ENCODE peak calls at places on chromosome 4, in four cellular contexts. J is pancreas, R is B cell, B is fibroblast of lung. N is an unnamed sample.

GRCh38 chr4:7904942-7905341 is 34.7 kb downstream of the AFAP1 start:
- DNase-seq in J (no peak), R (no peak), B (peak; percentile 98), N (no peak)

GRCh38 chr4:140057693-140058092 is 96.3 kb downstream of the MAML3 start:
- DNase-seq in J (no peak), R (peak; percentile 42), B (no peak), N (no peak)

GRCh38 chr4:118972167-118972566 is 83.5 kb downstream of the SYNPO2 start:
- DNase-seq in J (no peak), R (no peak), B (no peak), N (no peak)

GRCh38 chr4:95761441-95761840 is 78.5 kb upstream of the PDHA2 start:
- DNase-seq in J (no peak), R (no peak), B (peak; percentile 40), N (no peak)

GRCh38 chr4:40325406-40326019 is 9.6 kb upstream of the CHRNA9 start:
- DNase-seq in J (no peak), R (peak; percentile 77), B (peak; percentile 81), N (peak; percentile 83)

GRCh38 chr4:148054275-148054674 is 322.4 kb downstream of the ARHGAP10 start:
- DNase-seq in J (no peak), R (no peak), B (no peak), N (no peak)

GRCh38 chr4:8331567-8331955 is 62.0 kb downstream of the HTRA3 start:
- DNase-seq in J (no peak), R (no peak), B (no peak), N (no peak)

GRCh38 chr4:4607336-4608213 is 65.7 kb upstream of the STX18 start:
- DNase-seq in J (no peak), R (no peak), B (no peak), N (no peak)

GRCh38 chr4:41146196-41146595 is 68.1 kb downstream of the APBB2 start:
- DNase-seq in J (no peak), R (no peak), B (no peak), N (no peak)

GRCh38 chr4:170388255-170388654 is 298.5 kb upstream of the AADAT start:
- DNase-seq in J (no peak), R (no peak), B (no peak), N (no peak)

GRCh38 chr4:76697129-76697803 is 200.7 kb downstream of the SOWAHB start:
- DNase-seq in J (no peak), R (no peak), B (no peak), N (no peak)

DNA sequence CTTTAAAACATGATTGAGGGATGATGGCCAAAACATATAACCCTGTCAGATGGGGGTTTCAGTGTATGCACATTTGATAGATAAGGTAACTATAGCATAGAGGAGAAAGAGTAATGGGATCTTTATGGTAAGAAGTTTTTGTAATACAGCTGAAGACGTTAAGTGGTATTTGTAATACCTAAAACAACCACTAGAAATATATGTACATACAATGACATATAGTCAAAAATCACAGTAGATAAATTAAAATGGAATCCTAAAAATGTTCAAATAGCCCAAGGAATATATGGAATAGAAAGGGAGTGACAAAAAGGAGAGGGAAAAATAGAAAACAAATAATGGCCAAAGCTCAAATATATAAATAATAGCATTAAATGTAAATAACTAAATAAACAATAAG is 371.3 kb upstream of the FSTL5 start:
- DNase-seq in J (no peak), R (no peak), B (no peak), N (no peak)
- TF ChIP-seq CTCF in J (no peak), R (no peak), B (no peak), N (no peak)

GRCh38 chr4:130808492-130808891 is 1712.5 kb downstream of the C4orf33 start:
- DNase-seq in J (no peak), R (no peak), B (peak; percentile 31), N (no peak)
- TF ChIP-seq CTCF in J (peak; percentile 19), R (no peak), B (peak; percentile 59), N (peak; percentile 37)

DNA sequence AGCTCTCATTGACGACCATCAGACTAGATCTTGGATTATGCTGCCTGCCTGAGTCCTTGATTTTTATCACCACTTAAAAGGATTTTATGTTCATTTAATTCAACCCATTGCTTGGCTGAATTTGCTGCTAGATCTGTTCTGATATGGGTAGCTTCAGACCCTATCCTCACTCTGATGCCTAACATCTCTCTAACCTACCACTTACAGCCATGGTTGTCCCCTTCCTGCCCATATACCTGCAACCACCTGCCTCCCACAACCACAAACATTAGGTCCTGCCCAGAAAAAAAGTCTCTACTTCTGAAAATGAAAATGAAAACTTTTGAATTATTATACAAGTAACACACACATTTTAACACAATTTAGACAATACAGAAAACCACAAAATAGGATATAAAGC is 310.8 kb downstream of the HNRNPD start:
- DNase-seq in J (no peak), R (no peak), B (no peak), N (no peak)
- TF ChIP-seq CTCF in J (no peak), R (no peak), B (no peak), N (no peak)

GRCh38 chr4:128452415-128452814 is 164.8 kb upstream of the PGRMC2 start:
- DNase-seq in J (no peak), R (no peak), B (no peak), N (no peak)

GRCh38 chr4:128455076-128455345 is 167.4 kb upstream of the PGRMC2 start:
- DNase-seq in J (no peak), R (no peak), B (no peak), N (no peak)

GRCh38 chr4:128455480-128455879 is 167.9 kb upstream of the PGRMC2 start:
- DNase-seq in J (no peak), R (no peak), B (no peak), N (no peak)

GRCh38 chr4:128451270-128451905 is 163.8 kb upstream of the PGRMC2 start:
- DNase-seq in J (no peak), R (no peak), B (no peak), N (no peak)

GRCh38 chr4:128454281-128455075 is 166.9 kb upstream of the PGRMC2 start:
- DNase-seq in J (peak; percentile 62), R (peak; percentile 63), B (peak; percentile 96), N (peak; percentile 78)
- TF ChIP-seq CTCF in J (peak; percentile 60), R (peak; percentile 63), B (peak; percentile 89), N (peak; percentile 76)

GRCh38 chr4:130705023-130705422 is 1609.1 kb downstream of the C4orf33 start:
- DNase-seq in J (no peak), R (no peak), B (no peak), N (no peak)
- TF ChIP-seq CTCF in J (no peak), R (no peak), B (no peak), N (no peak)

GRCh38 chr4:100908540-100908939 is 390.7 kb upstream of the EMCN start:
- DNase-seq in J (no peak), R (no peak), B (no peak), N (no peak)

GRCh38 chr4:100913685-100914084 is 395.9 kb upstream of the EMCN start:
- DNase-seq in J (peak; percentile 24), R (no peak), B (no peak), N (no peak)

GRCh38 chr4:100906973-100907372 is 389.2 kb upstream of the EMCN start:
- DNase-seq in J (no peak), R (no peak), B (no peak), N (no peak)

DNA sequence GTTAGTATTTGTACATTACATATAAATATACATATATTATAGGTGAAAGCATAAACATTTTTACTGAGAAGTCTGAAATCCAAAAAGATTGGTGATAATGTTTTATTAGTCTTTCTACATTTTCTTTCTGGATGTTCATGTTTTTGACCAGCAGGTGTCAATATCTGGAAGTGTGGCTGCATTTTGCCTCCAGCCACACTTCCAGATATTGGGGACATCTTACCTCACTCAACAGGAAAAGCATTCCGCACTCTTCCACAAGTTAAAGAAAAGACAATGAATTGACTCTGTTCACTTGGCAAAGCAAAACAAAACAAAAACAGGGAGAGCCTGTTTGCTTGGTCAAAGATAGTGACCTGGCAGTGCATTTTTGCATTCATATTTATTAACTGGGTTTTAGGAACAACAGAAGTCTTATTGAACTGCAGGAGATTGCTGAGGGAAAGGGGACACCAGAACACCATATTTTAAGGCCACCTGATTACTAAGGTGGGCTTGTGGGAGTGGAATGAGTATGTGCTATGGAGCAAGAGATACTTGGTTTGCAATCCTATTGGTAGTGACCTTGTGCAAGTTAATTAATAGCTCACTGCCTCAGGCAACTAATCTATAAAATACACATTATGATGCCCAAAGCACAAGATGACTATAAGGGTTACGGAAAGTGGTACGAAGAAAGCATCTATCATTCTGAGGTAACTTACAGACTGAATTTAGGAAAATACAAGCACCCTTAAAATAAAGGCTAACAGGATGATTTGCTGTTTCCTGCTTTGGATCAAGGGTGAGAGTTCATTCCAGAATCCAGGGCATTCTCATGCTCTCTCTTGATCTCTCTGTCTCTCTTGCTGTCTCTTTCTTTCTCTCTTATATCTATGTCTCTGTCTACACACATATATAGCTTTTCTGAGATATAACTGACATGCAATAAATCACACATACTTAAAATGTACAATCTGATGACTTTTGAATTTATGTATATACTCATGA is 389.9 kb upstream of the EMCN start:
- DNase-seq in J (no peak), R (no peak), B (peak; percentile 6), N (no peak)
- TF ChIP-seq CTCF in J (no peak), R (peak; percentile 37), B (peak; percentile 12), N (peak; percentile 27)

DNA sequence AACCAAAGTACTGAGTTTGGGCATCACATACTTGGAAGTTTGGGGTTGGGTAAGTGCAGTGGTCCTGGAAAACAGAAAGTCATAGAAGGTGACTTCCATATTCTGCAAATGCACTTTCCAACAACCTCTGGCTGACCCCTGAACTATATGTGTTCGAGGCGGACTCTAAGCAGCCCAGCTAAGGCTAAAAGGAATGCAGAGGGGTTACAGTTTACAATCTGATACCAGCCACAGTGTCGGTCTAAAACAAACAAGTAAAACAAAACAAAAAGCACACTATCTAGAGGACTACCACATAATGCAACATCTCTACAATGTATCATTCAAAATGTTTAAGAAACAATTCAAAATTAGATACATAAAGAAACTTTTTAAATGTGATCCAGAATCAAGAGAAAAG is 185.6 kb downstream of the ADAMTS3 start:
- DNase-seq in J (no peak), R (no peak), B (peak; percentile 51), N (no peak)
- TF ChIP-seq CTCF in J (no peak), R (no peak), B (no peak), N (no peak)

GRCh38 chr4:12852338-12853307 is 631.5 kb downstream of the RAB28 start:
- DNase-seq in J (no peak), R (peak; percentile 2), B (peak; percentile 74), N (peak; percentile 23)
- TF ChIP-seq CTCF in J (peak; percentile 46), R (no peak), B (peak; percentile 52), N (peak; percentile 53)

GRCh38 chr4:184268574-184269160 is 51.0 kb upstream of the ENPP6 start:
- DNase-seq in J (no peak), R (no peak), B (peak; percentile 21), N (no peak)
- TF ChIP-seq CTCF in J (no peak), R (no peak), B (peak; percentile 3), N (no peak)

DNA sequence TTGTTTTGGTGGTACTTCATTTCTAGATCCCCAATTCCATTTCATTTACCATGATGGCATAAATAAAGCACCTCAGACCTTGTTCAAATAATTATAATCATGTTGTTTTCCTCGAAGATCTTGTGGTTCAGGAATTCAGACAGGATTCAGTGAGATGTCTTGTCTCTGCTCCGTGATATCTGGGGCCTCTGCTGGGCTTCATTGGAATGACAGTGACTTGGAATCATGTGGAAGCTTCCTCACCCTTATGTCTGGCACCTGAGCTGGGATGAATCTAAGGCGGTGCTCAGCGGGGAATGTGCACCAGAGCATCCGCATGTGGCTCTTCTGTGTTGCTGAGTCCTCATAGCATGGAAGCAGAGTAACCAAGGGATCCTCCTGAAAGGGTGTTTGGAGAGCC is 132.2 kb downstream of the VEGFC start:
- DNase-seq in J (no peak), R (no peak), B (no peak), N (no peak)
- TF ChIP-seq CTCF in J (no peak), R (no peak), B (peak; percentile 23), N (no peak)